ENCODE peak calls at places on chromosomes 1 and 21, in ten cellular contexts. One of them, this sample, is unnamed.

GRCh38 chr1:3170566-3171453 is 101.8 kb downstream of the PRDM16 start:
- DNase-seq in RWPE1: no peak
- DNase-seq in mesothelial cell of epicardium: no peak
- DNase-seq in HCT116: no peak
- DNase-seq in sigmoid colon: peak
- DNase-seq in right lobe of liver: peak
- DNase-seq in fibroblast of mammary gland: no peak
- DNase-seq in Peyer's patch: peak
- DNase-seq in PC-3: no peak
- DNase-seq in epithelial cell of esophagus: no peak
- DNase-seq in this sample: no peak

GRCh38 chr1:2195785-2196184 is 1.2 kb upstream of the FAAP20 start:
- DNase-seq in RWPE1: no peak
- DNase-seq in mesothelial cell of epicardium: no peak
- DNase-seq in HCT116: no peak
- DNase-seq in sigmoid colon: peak
- DNase-seq in right lobe of liver: no peak
- DNase-seq in fibroblast of mammary gland: no peak
- DNase-seq in Peyer's patch: no peak
- DNase-seq in PC-3: no peak
- DNase-seq in epithelial cell of esophagus: no peak
- DNase-seq in this sample: no peak

GRCh38 chr1:107202007-107202406 is 61.2 kb downstream of the NTNG1 start:
- DNase-seq in RWPE1: no peak
- DNase-seq in mesothelial cell of epicardium: no peak
- DNase-seq in HCT116: no peak
- DNase-seq in sigmoid colon: no peak
- DNase-seq in right lobe of liver: no peak
- DNase-seq in fibroblast of mammary gland: no peak
- DNase-seq in Peyer's patch: no peak
- DNase-seq in PC-3: no peak
- DNase-seq in epithelial cell of esophagus: no peak
- DNase-seq in this sample: no peak

GRCh38 chr1:153612755-153613331 is at the start of gene S100A16:
- DNase-seq in RWPE1: peak
- DNase-seq in mesothelial cell of epicardium: no peak
- DNase-seq in HCT116: peak
- DNase-seq in sigmoid colon: peak
- DNase-seq in right lobe of liver: peak
- DNase-seq in fibroblast of mammary gland: peak
- DNase-seq in Peyer's patch: peak
- DNase-seq in PC-3: peak
- DNase-seq in epithelial cell of esophagus: peak
- DNase-seq in this sample: peak

GRCh38 chr1:24126023-24126671 is 14.2 kb upstream of the MYOM3 start:
- DNase-seq in RWPE1: no peak
- DNase-seq in mesothelial cell of epicardium: no peak
- DNase-seq in HCT116: no peak
- DNase-seq in sigmoid colon: no peak
- DNase-seq in right lobe of liver: peak
- DNase-seq in fibroblast of mammary gland: peak
- DNase-seq in Peyer's patch: no peak
- DNase-seq in PC-3: no peak
- DNase-seq in epithelial cell of esophagus: peak
- DNase-seq in this sample: no peak

GRCh38 chr1:84245566-84245965 is 55.9 kb upstream of the SAMD13 start:
- DNase-seq in RWPE1: no peak
- DNase-seq in mesothelial cell of epicardium: no peak
- DNase-seq in HCT116: no peak
- DNase-seq in sigmoid colon: no peak
- DNase-seq in right lobe of liver: no peak
- DNase-seq in fibroblast of mammary gland: peak
- DNase-seq in Peyer's patch: no peak
- DNase-seq in PC-3: peak
- DNase-seq in epithelial cell of esophagus: no peak
- DNase-seq in this sample: no peak

GRCh38 chr1:156346636-156347035 is 8.3 kb downstream of the TSACC start:
- DNase-seq in RWPE1: no peak
- DNase-seq in mesothelial cell of epicardium: no peak
- DNase-seq in HCT116: no peak
- DNase-seq in sigmoid colon: no peak
- DNase-seq in right lobe of liver: no peak
- DNase-seq in fibroblast of mammary gland: peak
- DNase-seq in Peyer's patch: no peak
- DNase-seq in PC-3: no peak
- DNase-seq in epithelial cell of esophagus: no peak
- DNase-seq in this sample: peak

GRCh38 chr21:20040768-20041167 is 957.4 kb upstream of the NCAM2 start:
- DNase-seq in RWPE1: no peak
- DNase-seq in mesothelial cell of epicardium: no peak
- DNase-seq in HCT116: no peak
- DNase-seq in sigmoid colon: no peak
- DNase-seq in right lobe of liver: no peak
- DNase-seq in fibroblast of mammary gland: no peak
- DNase-seq in Peyer's patch: no peak
- DNase-seq in PC-3: peak
- DNase-seq in epithelial cell of esophagus: no peak
- DNase-seq in this sample: no peak

GRCh38 chr1:29639156-29639736 is 402.9 kb downstream of the PTPRU start:
- DNase-seq in RWPE1: peak
- DNase-seq in mesothelial cell of epicardium: no peak
- DNase-seq in HCT116: peak
- DNase-seq in sigmoid colon: no peak
- DNase-seq in right lobe of liver: no peak
- DNase-seq in fibroblast of mammary gland: no peak
- DNase-seq in Peyer's patch: no peak
- DNase-seq in PC-3: peak
- DNase-seq in epithelial cell of esophagus: peak
- DNase-seq in this sample: no peak

GRCh38 chr1:183180634-183181056 is 5.4 kb upstream of the LAMC2 start:
- DNase-seq in RWPE1: peak
- DNase-seq in mesothelial cell of epicardium: no peak
- DNase-seq in HCT116: no peak
- DNase-seq in sigmoid colon: no peak
- DNase-seq in right lobe of liver: no peak
- DNase-seq in fibroblast of mammary gland: peak
- DNase-seq in Peyer's patch: no peak
- DNase-seq in PC-3: peak
- DNase-seq in epithelial cell of esophagus: peak
- DNase-seq in this sample: no peak

GRCh38 chr1:56877973-56878372 is 23.4 kb downstream of the C8A start:
- DNase-seq in RWPE1: no peak
- DNase-seq in mesothelial cell of epicardium: no peak
- DNase-seq in HCT116: no peak
- DNase-seq in sigmoid colon: no peak
- DNase-seq in right lobe of liver: no peak
- DNase-seq in fibroblast of mammary gland: peak
- DNase-seq in Peyer's patch: no peak
- DNase-seq in PC-3: no peak
- DNase-seq in epithelial cell of esophagus: no peak
- DNase-seq in this sample: no peak

GRCh38 chr1:2451744-2452582 is 24.1 kb upstream of the PLCH2 start:
- DNase-seq in RWPE1: peak
- DNase-seq in mesothelial cell of epicardium: no peak
- DNase-seq in HCT116: no peak
- DNase-seq in sigmoid colon: no peak
- DNase-seq in right lobe of liver: no peak
- DNase-seq in fibroblast of mammary gland: peak
- DNase-seq in Peyer's patch: no peak
- DNase-seq in PC-3: peak
- DNase-seq in epithelial cell of esophagus: peak
- DNase-seq in this sample: peak

GRCh38 chr1:100893718-100894117 is 924 bp downstream of the EXTL2 start:
- DNase-seq in RWPE1: no peak
- DNase-seq in mesothelial cell of epicardium: no peak
- DNase-seq in HCT116: no peak
- DNase-seq in sigmoid colon: no peak
- DNase-seq in right lobe of liver: no peak
- DNase-seq in fibroblast of mammary gland: no peak
- DNase-seq in Peyer's patch: no peak
- DNase-seq in PC-3: no peak
- DNase-seq in epithelial cell of esophagus: no peak
- DNase-seq in this sample: no peak

GRCh38 chr1:156106624-156107488 is 7.7 kb upstream of the LMNA start:
- DNase-seq in RWPE1: no peak
- DNase-seq in mesothelial cell of epicardium: no peak
- DNase-seq in HCT116: no peak
- DNase-seq in sigmoid colon: peak
- DNase-seq in right lobe of liver: no peak
- DNase-seq in fibroblast of mammary gland: peak
- DNase-seq in Peyer's patch: no peak
- DNase-seq in PC-3: peak
- DNase-seq in epithelial cell of esophagus: no peak
- DNase-seq in this sample: no peak

GRCh38 chr1:181318022-181318857 is 165.1 kb upstream of the CACNA1E start:
- DNase-seq in RWPE1: no peak
- DNase-seq in mesothelial cell of epicardium: no peak
- DNase-seq in HCT116: no peak
- DNase-seq in sigmoid colon: no peak
- DNase-seq in right lobe of liver: no peak
- DNase-seq in fibroblast of mammary gland: no peak
- DNase-seq in Peyer's patch: no peak
- DNase-seq in PC-3: no peak
- DNase-seq in epithelial cell of esophagus: peak
- DNase-seq in this sample: no peak
- TF ChIP-seq CTCF in RWPE1: no peak
- TF ChIP-seq CTCF in mesothelial cell of epicardium: no peak
- TF ChIP-seq CTCF in HCT116: no peak
- TF ChIP-seq CTCF in sigmoid colon: no peak
- TF ChIP-seq CTCF in right lobe of liver: no peak
- TF ChIP-seq CTCF in fibroblast of mammary gland: no peak
- TF ChIP-seq CTCF in Peyer's patch: no peak
- TF ChIP-seq CTCF in PC-3: no peak
- TF ChIP-seq CTCF in epithelial cell of esophagus: no peak
- TF ChIP-seq CTCF in this sample: no peak

GRCh38 chr1:12096615-12097014 is 33.5 kb downstream of the TNFRSF8 start:
- DNase-seq in RWPE1: no peak
- DNase-seq in mesothelial cell of epicardium: no peak
- DNase-seq in HCT116: no peak
- DNase-seq in sigmoid colon: no peak
- DNase-seq in right lobe of liver: no peak
- DNase-seq in fibroblast of mammary gland: no peak
- DNase-seq in Peyer's patch: no peak
- DNase-seq in PC-3: no peak
- DNase-seq in epithelial cell of esophagus: no peak
- DNase-seq in this sample: no peak
- TF ChIP-seq CTCF in RWPE1: no peak
- TF ChIP-seq CTCF in mesothelial cell of epicardium: no peak
- TF ChIP-seq CTCF in HCT116: no peak
- TF ChIP-seq CTCF in sigmoid colon: no peak
- TF ChIP-seq CTCF in right lobe of liver: no peak
- TF ChIP-seq CTCF in fibroblast of mammary gland: no peak
- TF ChIP-seq CTCF in Peyer's patch: no peak
- TF ChIP-seq CTCF in PC-3: no peak
- TF ChIP-seq CTCF in epithelial cell of esophagus: no peak
- TF ChIP-seq CTCF in this sample: no peak

GRCh38 chr21:34857874-34858273 is 189.1 kb downstream of the CLIC6 start:
- DNase-seq in RWPE1: no peak
- DNase-seq in mesothelial cell of epicardium: no peak
- DNase-seq in HCT116: no peak
- DNase-seq in sigmoid colon: no peak
- DNase-seq in right lobe of liver: no peak
- DNase-seq in fibroblast of mammary gland: no peak
- DNase-seq in Peyer's patch: no peak
- DNase-seq in PC-3: no peak
- DNase-seq in epithelial cell of esophagus: no peak
- DNase-seq in this sample: no peak
- TF ChIP-seq CTCF in RWPE1: no peak
- TF ChIP-seq CTCF in mesothelial cell of epicardium: peak
- TF ChIP-seq CTCF in HCT116: peak
- TF ChIP-seq CTCF in sigmoid colon: no peak
- TF ChIP-seq CTCF in right lobe of liver: no peak
- TF ChIP-seq CTCF in fibroblast of mammary gland: peak
- TF ChIP-seq CTCF in Peyer's patch: no peak
- TF ChIP-seq CTCF in PC-3: peak
- TF ChIP-seq CTCF in epithelial cell of esophagus: peak
- TF ChIP-seq CTCF in this sample: no peak

DNA sequence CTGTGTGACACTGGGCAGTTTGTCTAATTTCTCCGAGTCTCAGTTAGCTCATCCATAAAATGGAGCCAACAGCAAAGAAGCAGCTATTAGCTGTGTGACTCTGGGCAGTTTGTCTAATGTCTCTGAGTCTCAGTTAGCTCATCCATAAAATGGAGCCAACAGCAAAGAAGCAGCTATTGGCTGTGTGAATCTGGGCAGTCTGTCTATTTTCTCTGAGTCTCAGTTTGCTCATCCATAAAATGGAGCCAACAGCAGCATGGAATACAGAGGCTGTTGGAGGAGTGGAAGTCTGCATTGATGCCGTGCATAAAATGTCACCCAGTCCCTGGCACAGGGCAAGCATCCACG is 297.0 kb upstream of the VAMP3 start:
- DNase-seq in RWPE1: no peak
- DNase-seq in mesothelial cell of epicardium: no peak
- DNase-seq in HCT116: no peak
- DNase-seq in sigmoid colon: no peak
- DNase-seq in right lobe of liver: no peak
- DNase-seq in fibroblast of mammary gland: no peak
- DNase-seq in Peyer's patch: no peak
- DNase-seq in PC-3: no peak
- DNase-seq in epithelial cell of esophagus: no peak
- DNase-seq in this sample: no peak
- TF ChIP-seq CTCF in RWPE1: no peak
- TF ChIP-seq CTCF in mesothelial cell of epicardium: no peak
- TF ChIP-seq CTCF in HCT116: no peak
- TF ChIP-seq CTCF in sigmoid colon: no peak
- TF ChIP-seq CTCF in right lobe of liver: no peak
- TF ChIP-seq CTCF in fibroblast of mammary gland: no peak
- TF ChIP-seq CTCF in Peyer's patch: no peak
- TF ChIP-seq CTCF in PC-3: no peak
- TF ChIP-seq CTCF in epithelial cell of esophagus: no peak
- TF ChIP-seq CTCF in this sample: no peak

This sample was measured in AG09319.